ENCODE peak calls at places on chromosome 1, in nine cellular contexts. K is fibroblast of pulmonary artery; Y is breast epithelium; O is epithelial cell of esophagus; J is left ventricle myocardium inferior; F is fibroblast of mammary gland; D is CD8-positive, alpha-beta memory T cell; M is BJ; H is esophagus squamous epithelium. N is an unnamed sample.
A peak's percentile ranks its signal among the peaks of the same experiment; 100 is the strongest.

GRCh38 chr1:10820422-10820821 is 24.0 kb upstream of the CASZ1 start:
- DNase-seq in Y (no peak), J (no peak), O (no peak), K (no peak), D (no peak), F (no peak), H (no peak), M (no peak), N (no peak)

GRCh38 chr1:98921817-98922216 is 82.8 kb downstream of the PLPPR5 start:
- DNase-seq in K (no peak), H (no peak), D (no peak), O (peak; percentile 94), Y (no peak), J (no peak), F (peak; percentile 36), M (no peak), N (no peak)

GRCh38 chr1:33392639-33393038 is 38.3 kb downstream of the PHC2 start:
- DNase-seq in M (no peak), H (no peak), J (no peak), Y (no peak), F (peak; percentile 47), O (no peak), D (no peak), K (peak; percentile 47), N (no peak)

GRCh38 chr1:78987042-78987441 is 19.5 kb downstream of the ADGRL4 start:
- DNase-seq in M (no peak), D (no peak), Y (no peak), J (no peak), F (no peak), O (no peak), K (no peak), H (no peak), N (no peak)

GRCh38 chr1:89724369-89725015 is 91.6 kb downstream of the LRRC8C start:
- DNase-seq in H (no peak), O (peak; percentile 87), F (peak; percentile 85), J (peak; percentile 35), Y (no peak), D (no peak), M (no peak), K (peak; percentile 56), N (no peak)

GRCh38 chr1:31577515-31578191 is 1.3 kb downstream of the TINAGL1 start:
- DNase-seq in Y (no peak), K (peak; percentile 61), F (peak; percentile 21), D (no peak), M (no peak), H (no peak), O (peak; percentile 76), J (no peak), N (no peak)

GRCh38 chr1:202593845-202594244 is 116.4 kb downstream of the SYT2 start:
- DNase-seq in K (no peak), M (no peak), H (no peak), J (no peak), O (peak; percentile 98), D (no peak), F (no peak), Y (no peak), N (no peak)

GRCh38 chr1:154627247-154628121 is 19.5 kb upstream of the ADAR start:
- DNase-seq in O (peak; percentile 91), K (peak; percentile 92), M (no peak), H (peak; percentile 31), D (peak; percentile 92), J (peak; percentile 93), Y (peak; percentile 90), F (peak; percentile 91), N (peak; percentile 84)

GRCh38 chr1:233334092-233334491 is 6.6 kb downstream of the MAP3K21 start:
- DNase-seq in K (no peak), D (no peak), O (no peak), F (no peak), Y (no peak), M (no peak), J (no peak), H (no peak), N (no peak)

GRCh38 chr1:3160647-3161046 is 91.6 kb downstream of the PRDM16 start:
- DNase-seq in M (no peak), J (no peak), F (no peak), D (no peak), H (no peak), O (no peak), K (no peak), Y (no peak), N (no peak)

GRCh38 chr1:71561729-71562128 is 480.9 kb upstream of the ZRANB2 start:
- DNase-seq in Y (no peak), H (no peak), M (peak; percentile 46), K (peak; percentile 76), F (peak; percentile 81), J (no peak), O (peak; percentile 47), D (no peak), N (no peak)

DNA sequence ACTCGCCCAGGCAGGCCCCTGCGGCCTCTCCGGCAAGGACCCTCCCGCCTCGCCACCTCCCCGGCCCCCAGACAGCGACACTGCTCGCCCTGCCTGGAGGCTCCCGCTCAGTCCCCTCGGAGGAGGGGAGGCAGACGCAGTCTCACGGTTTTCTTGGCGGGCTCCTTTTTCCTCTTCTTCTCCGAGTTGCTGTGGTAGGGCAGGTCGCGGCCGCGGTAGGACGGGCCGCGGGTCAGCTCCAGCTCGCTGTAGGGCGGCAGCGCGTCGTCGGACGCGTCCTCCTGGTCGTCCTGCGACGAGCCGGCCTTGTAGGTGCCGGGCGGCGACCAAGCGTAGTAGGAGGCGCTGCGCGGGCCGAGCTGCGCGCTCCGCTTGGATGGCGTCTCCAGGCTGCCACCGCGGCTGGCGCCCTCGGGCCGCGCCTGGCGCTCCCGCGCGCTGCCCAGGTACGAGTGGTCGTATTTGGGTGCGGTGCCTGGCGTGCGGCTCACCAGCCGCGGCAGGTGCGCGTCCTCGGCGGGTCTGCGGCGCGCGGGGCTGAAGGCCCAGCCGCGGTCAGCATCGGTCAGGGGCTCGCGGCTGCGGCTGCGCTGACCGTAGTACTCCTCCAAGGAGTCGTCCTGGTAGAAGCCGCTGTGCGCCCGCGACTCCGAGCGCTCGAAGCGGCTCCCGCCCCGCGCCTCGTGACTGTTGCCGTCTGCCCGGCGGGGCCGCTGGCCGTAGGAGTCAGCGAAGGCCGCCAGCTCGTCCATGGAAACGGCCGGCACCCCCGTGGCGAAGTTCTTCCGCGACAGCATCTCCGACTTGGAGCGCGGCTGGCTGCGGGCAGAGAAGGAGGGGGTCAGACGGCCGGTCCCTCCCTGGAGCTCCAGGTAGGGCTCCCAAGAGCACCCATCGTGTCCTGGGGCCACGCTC is 44.8 kb upstream of the TADA1 start:
- DNase-seq in D (no peak), O (peak; percentile 25), H (no peak), J (no peak), Y (no peak), M (no peak), F (no peak), K (peak; percentile 3), N (no peak)
- H3K4me3 ChIP-seq in D (no peak overlapping the region), O (no peak overlapping the region), H (peak overlapping the region; percentile 27), J (peak overlapping the region; percentile 68), Y (peak overlapping the region; percentile 47), M (no peak overlapping the region), F (no peak overlapping the region), K (no peak overlapping the region), N (no peak overlapping the region)

DNA sequence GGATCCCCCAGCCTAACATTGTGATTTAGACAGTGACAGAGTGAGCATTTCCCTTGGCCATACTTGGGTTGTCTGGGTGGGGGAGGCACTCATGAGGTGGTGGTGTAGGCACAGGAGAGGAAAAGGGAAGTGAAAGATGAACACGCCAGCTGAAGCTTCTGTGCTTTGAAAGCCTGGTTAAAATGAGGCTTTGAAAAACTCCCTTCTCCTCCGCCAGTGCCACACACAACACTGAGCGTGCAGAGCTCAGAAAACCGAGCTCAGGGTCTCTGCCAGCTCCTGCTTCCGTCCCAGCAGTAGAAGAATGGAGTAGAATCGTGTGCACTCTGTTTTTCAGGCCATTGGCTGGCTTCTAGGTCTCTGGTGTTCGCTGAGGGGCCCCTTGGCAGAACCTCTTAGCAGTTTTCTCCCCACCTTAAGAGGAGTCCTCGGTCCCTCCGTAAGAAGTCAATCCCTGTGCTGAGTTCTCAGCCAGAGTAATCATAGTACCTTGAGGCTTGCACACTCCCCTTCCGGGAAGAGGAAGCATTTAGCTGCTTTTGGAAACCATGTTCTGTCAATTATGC is 12.9 kb downstream of the PLEKHM2 start:
- DNase-seq in K (no peak), M (no peak), H (no peak), Y (no peak), F (no peak), J (no peak), O (no peak), D (no peak), N (peak; percentile 61)
- H3K4me3 ChIP-seq in K (no peak overlapping the region), M (no peak overlapping the region), H (no peak overlapping the region), Y (no peak overlapping the region), F (no peak overlapping the region), J (no peak overlapping the region), O (no peak overlapping the region), D (peak overlapping the region; percentile 32), N (peak overlapping the region; percentile 62)

GRCh38 chr1:27596261-27596660 is 7.7 kb downstream of the AHDC1 start:
- DNase-seq in Y (no peak), D (no peak), K (no peak), O (no peak), M (no peak), J (no peak), F (no peak), H (no peak), N (no peak)

GRCh38 chr1:27597036-27597435 is 6.9 kb downstream of the AHDC1 start:
- DNase-seq in J (no peak), F (no peak), M (no peak), H (no peak), Y (no peak), D (no peak), K (no peak), O (no peak), N (no peak)

GRCh38 chr1:27598902-27599528 is 4.9 kb downstream of the AHDC1 start:
- DNase-seq in J (no peak), M (no peak), H (no peak), Y (no peak), K (peak; percentile 84), D (no peak), O (peak; percentile 47), F (peak; percentile 64), N (no peak)

GRCh38 chr1:27598288-27598687 is 5.7 kb downstream of the AHDC1 start:
- DNase-seq in D (no peak), Y (no peak), K (peak; percentile 60), O (no peak), M (no peak), H (no peak), J (peak; percentile 71), F (no peak), N (no peak)

GRCh38 chr1:27597511-27598216 is 6.3 kb downstream of the AHDC1 start:
- DNase-seq in H (no peak), Y (no peak), D (no peak), K (no peak), F (no peak), J (no peak), O (no peak), M (no peak), N (no peak)
- H3K4me3 ChIP-seq in H (no peak overlapping the region), Y (peak overlapping the region; percentile 7), D (no peak overlapping the region), K (peak overlapping the region; percentile 19), F (no peak overlapping the region), J (peak overlapping the region; percentile 99), O (no peak overlapping the region), M (no peak overlapping the region), N (no peak overlapping the region)

DNA sequence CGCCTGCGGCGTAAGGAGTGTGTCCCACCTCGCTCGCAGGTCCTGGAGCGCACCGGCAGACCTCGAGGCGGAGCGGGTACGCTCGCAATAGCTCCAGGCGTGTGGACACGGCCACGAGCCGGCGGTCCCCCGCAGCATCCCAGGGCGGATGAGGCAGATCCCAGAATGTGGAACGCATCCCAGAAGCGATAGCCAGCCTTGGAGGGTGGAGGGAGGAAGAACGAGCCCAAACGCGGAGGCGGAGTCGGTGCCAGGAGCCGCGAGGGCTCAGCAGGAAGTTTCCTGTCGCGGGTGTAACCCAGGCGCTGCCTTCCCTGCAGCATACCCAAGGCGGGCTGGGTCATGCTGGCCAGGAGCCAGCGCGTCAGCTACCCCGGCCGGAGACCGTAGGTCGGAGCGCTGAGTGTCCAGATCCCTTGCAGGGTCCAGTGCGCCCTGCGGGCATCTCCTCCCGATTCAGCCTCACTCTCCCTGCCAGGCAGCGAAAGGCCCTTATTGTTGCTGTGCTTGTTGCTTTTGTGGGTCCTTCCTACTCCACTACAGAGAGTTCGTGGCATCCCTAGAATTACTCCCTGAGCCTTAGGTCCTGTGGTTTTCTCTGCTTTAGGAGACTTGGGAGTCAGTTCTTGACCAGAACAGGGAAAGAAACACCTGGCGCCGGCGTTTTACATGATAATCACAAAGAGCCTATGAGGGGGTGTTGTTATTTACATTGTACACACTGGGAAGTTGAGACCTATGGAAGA is 27.7 kb downstream of the STYXL2 start:
- DNase-seq in H (no peak), K (no peak), O (peak; percentile 61), M (no peak), Y (peak; percentile 58), F (peak; percentile 20), D (no peak), J (no peak), N (peak; percentile 59)
- H3K4me3 ChIP-seq in H (peak overlapping the region; percentile 42), K (peak overlapping the region; percentile 27), O (peak overlapping the region; percentile 29), M (peak overlapping the region; percentile 9), Y (peak overlapping the region; percentile 45), F (peak overlapping the region; percentile 7), D (peak overlapping the region; percentile 74), J (peak overlapping the region; percentile 46), N (peak overlapping the region; percentile 79)